ENCODE peak calls at places on chromosomes 3 and 15, in ten cellular contexts. J is fibroblast of lung; S is activated naive CD8-positive, alpha-beta T cell treated with anti-CD3 and anti-CD28 coated beads, Interleukin-2, amount 50 U/mL, for 24 hours; C is stimulated activated CD4-positive, alpha-beta T cell treated with anti-CD3 and anti-CD28 coated beads, Interleukin-1b, Interleukin-23, amount 100 ng/mL, for 4 hours; N is putamen; Z is EL; T is GM12865; D is HFF-Myc; W is ACHN; V is Kasumi-1. P is an unnamed sample.

GRCh38 chr15:57364282-57365007 is 11.9 kb upstream of the CGNL1 start:
- DNase-seq in S (no peak), C (no peak), W (peak; percentile 22), T (no peak), Z (no peak), D (no peak), J (peak; percentile 18), V (peak; percentile 97), N (peak; percentile 19), P (no peak)

GRCh38 chr3:42545284-42545900 is 36.4 kb downstream of the SEC22C start:
- DNase-seq in D (no peak), W (no peak), J (no peak), C (no peak), V (no peak), N (no peak), Z (no peak), S (no peak), T (no peak), P (no peak)

GRCh38 chr3:57078366-57079220 is 18.1 kb downstream of the SPATA12 start:
- DNase-seq in W (peak; percentile 52), V (peak; percentile 30), N (peak; percentile 39), T (peak; percentile 41), D (no peak), C (peak; percentile 6), J (peak; percentile 62), Z (peak; percentile 23), S (peak; percentile 23), P (no peak)

GRCh38 chr3:13708301-13708700 is 159.4 kb downstream of the FBLN2 start:
- DNase-seq in Z (no peak), C (no peak), W (no peak), J (no peak), D (no peak), V (no peak), N (no peak), S (no peak), T (no peak), P (no peak)

GRCh38 chr3:139434764-139435291 is 41.5 kb downstream of the RBP2 start:
- DNase-seq in C (no peak), Z (peak; percentile 7), W (no peak), J (peak; percentile 36), N (no peak), S (no peak), V (no peak), T (no peak), D (no peak), P (no peak)

GRCh38 chr3:101133638-101134037 is 140.4 kb upstream of the ABI3BP start:
- DNase-seq in J (no peak), C (no peak), Z (no peak), N (no peak), T (peak; percentile 32), S (no peak), D (no peak), W (no peak), V (no peak), P (no peak)

GRCh38 chr15:68407141-68407885 is 24.6 kb downstream of the ITGA11 start:
- DNase-seq in N (no peak), V (no peak), Z (no peak), T (no peak), S (no peak), C (no peak), J (peak; percentile 49), D (no peak), W (no peak), P (no peak)

GRCh38 chr3:198079771-198080520 is 119.9 kb downstream of the LMLN start:
- DNase-seq in C (peak; percentile 46), Z (peak; percentile 19), W (peak; percentile 38), J (peak; percentile 4), V (peak; percentile 56), N (peak; percentile 75), S (peak; percentile 51), T (no peak), D (no peak), P (peak; percentile 37)

GRCh38 chr3:59388555-59389280 is 338.9 kb upstream of the CFAP20DC start:
- DNase-seq in V (no peak), D (no peak), N (no peak), J (no peak), Z (no peak), T (peak; percentile 68), S (no peak), W (no peak), C (no peak), P (no peak)

GRCh38 chr3:106185949-106186348 is 317.1 kb upstream of the CBLB start:
- DNase-seq in D (no peak), C (no peak), V (no peak), T (peak; percentile 14), W (no peak), N (no peak), Z (no peak), S (no peak), J (no peak), P (no peak)

GRCh38 chr3:98532709-98533571 is 1.2 kb downstream of the GPR15 start:
- DNase-seq in W (no peak), V (no peak), Z (no peak), D (no peak), N (no peak), T (peak; percentile 66), S (no peak), C (no peak), J (no peak), P (no peak)

GRCh38 chr15:92527197-92527596 is 128.4 kb downstream of the FAM174B start:
- DNase-seq in S (no peak), Z (no peak), W (no peak), N (no peak), V (no peak), D (no peak), C (no peak), T (no peak), J (peak; percentile 24), P (peak; percentile 41)